ENCODE peak calls at places on chromosomes 11 and 22, in nine cellular contexts. One of them, this sample, is unnamed.

GRCh38 chr11:75240381-75241035 is at the start of gene TPBGL:
- DNase-seq in SK-N-SH: peak
- DNase-seq in HCT116: no peak
- DNase-seq in A549: no peak
- DNase-seq in K562: peak
- DNase-seq in HepG2: no peak
- DNase-seq in GM23338: peak
- DNase-seq in HL-60: no peak
- DNase-seq in GM12878: no peak
- DNase-seq in this sample: no peak

GRCh38 chr11:69369945-69370344 is 76.0 kb downstream of the MYEOV start:
- DNase-seq in SK-N-SH: no peak
- DNase-seq in HCT116: no peak
- DNase-seq in A549: no peak
- DNase-seq in K562: no peak
- DNase-seq in HepG2: no peak
- DNase-seq in GM23338: no peak
- DNase-seq in HL-60: no peak
- DNase-seq in GM12878: no peak
- DNase-seq in this sample: no peak

GRCh38 chr22:31882971-31883370 is 61.4 kb upstream of the YWHAH start:
- DNase-seq in SK-N-SH: no peak
- DNase-seq in HCT116: no peak
- DNase-seq in A549: no peak
- DNase-seq in K562: no peak
- DNase-seq in HepG2: no peak
- DNase-seq in GM23338: no peak
- DNase-seq in HL-60: no peak
- DNase-seq in GM12878: no peak
- DNase-seq in this sample: no peak

GRCh38 chr22:38233427-38233826 is 31.6 kb downstream of the MAFF start:
- DNase-seq in SK-N-SH: no peak
- DNase-seq in HCT116: no peak
- DNase-seq in A549: no peak
- DNase-seq in K562: no peak
- DNase-seq in HepG2: no peak
- DNase-seq in GM23338: no peak
- DNase-seq in HL-60: no peak
- DNase-seq in GM12878: no peak
- DNase-seq in this sample: no peak

GRCh38 chr11:2301631-2302272 is at the start of the genes C11orf21 and TSPAN32:
- DNase-seq in SK-N-SH: no peak
- DNase-seq in HCT116: no peak
- DNase-seq in A549: no peak
- DNase-seq in K562: peak
- DNase-seq in HepG2: peak
- DNase-seq in GM23338: no peak
- DNase-seq in HL-60: peak
- DNase-seq in GM12878: no peak
- DNase-seq in this sample: no peak

GRCh38 chr11:125932301-125932700 is 13.5 kb upstream of the VSIG10L2 start:
- DNase-seq in SK-N-SH: no peak
- DNase-seq in HCT116: no peak
- DNase-seq in A549: no peak
- DNase-seq in K562: no peak
- DNase-seq in HepG2: no peak
- DNase-seq in GM23338: no peak
- DNase-seq in HL-60: no peak
- DNase-seq in GM12878: no peak
- DNase-seq in this sample: no peak

GRCh38 chr11:101034076-101034475 is 95.5 kb downstream of the PGR start:
- DNase-seq in SK-N-SH: no peak
- DNase-seq in HCT116: no peak
- DNase-seq in A549: no peak
- DNase-seq in K562: no peak
- DNase-seq in HepG2: no peak
- DNase-seq in GM23338: no peak
- DNase-seq in HL-60: no peak
- DNase-seq in GM12878: no peak
- DNase-seq in this sample: no peak

GRCh38 chr11:8019671-8020597 is 32.8 kb downstream of the EIF3F start:
- DNase-seq in SK-N-SH: peak
- DNase-seq in HCT116: no peak
- DNase-seq in A549: no peak
- DNase-seq in K562: no peak
- DNase-seq in HepG2: no peak
- DNase-seq in GM23338: peak
- DNase-seq in HL-60: no peak
- DNase-seq in GM12878: no peak
- DNase-seq in this sample: no peak

GRCh38 chr22:29641052-29641780 is 37.8 kb downstream of the NF2 start:
- DNase-seq in SK-N-SH: no peak
- DNase-seq in HCT116: no peak
- DNase-seq in A549: no peak
- DNase-seq in K562: no peak
- DNase-seq in HepG2: no peak
- DNase-seq in GM23338: no peak
- DNase-seq in HL-60: no peak
- DNase-seq in GM12878: no peak
- DNase-seq in this sample: no peak

GRCh38 chr11:37264783-37265182 is 666.7 kb upstream of the RAG2 start:
- DNase-seq in SK-N-SH: no peak
- DNase-seq in HCT116: no peak
- DNase-seq in A549: no peak
- DNase-seq in K562: no peak
- DNase-seq in HepG2: no peak
- DNase-seq in GM23338: no peak
- DNase-seq in HL-60: no peak
- DNase-seq in GM12878: no peak
- DNase-seq in this sample: no peak

DNA sequence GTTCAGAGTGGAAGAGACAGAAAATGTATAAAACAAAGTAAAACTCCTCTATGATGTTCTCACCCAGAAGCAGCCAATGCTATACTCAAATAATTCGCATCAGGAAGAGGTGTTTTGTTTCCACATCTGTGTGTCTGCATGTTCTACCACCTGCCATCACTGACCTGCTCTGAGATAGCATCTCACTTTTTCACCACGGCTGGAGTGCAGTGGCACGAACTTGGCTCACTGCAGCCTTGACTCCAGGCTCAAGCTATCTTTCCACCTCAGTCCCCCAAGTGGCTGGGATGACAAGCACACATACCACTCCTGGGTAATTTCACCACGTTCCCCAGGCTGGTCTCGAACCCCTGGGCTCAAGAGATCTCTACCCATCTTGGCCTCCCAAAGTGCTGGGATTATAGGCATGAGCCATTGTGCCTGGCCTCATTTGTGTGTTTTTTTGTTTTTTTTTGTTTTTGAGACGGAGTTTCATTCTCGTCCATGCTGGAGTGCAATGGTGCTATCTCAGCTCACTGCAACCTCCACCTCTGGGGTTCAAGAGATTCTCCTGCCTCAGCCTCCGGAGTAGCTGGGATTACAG is 14.4 kb downstream of the TALDO1 start:
- DNase-seq in SK-N-SH: no peak
- DNase-seq in HCT116: no peak
- DNase-seq in A549: no peak
- DNase-seq in K562: no peak
- DNase-seq in HepG2: no peak
- DNase-seq in GM23338: no peak
- DNase-seq in HL-60: no peak
- DNase-seq in GM12878: no peak
- DNase-seq in this sample: no peak
- TF ChIP-seq REST in SK-N-SH: no peak
- TF ChIP-seq REST in HCT116: no peak
- TF ChIP-seq REST in A549: no peak
- TF ChIP-seq REST in K562: no peak
- TF ChIP-seq REST in HepG2: no peak
- TF ChIP-seq REST in GM23338: no peak
- TF ChIP-seq REST in HL-60: no peak
- TF ChIP-seq REST in GM12878: no peak
- TF ChIP-seq REST in this sample: no peak

DNA sequence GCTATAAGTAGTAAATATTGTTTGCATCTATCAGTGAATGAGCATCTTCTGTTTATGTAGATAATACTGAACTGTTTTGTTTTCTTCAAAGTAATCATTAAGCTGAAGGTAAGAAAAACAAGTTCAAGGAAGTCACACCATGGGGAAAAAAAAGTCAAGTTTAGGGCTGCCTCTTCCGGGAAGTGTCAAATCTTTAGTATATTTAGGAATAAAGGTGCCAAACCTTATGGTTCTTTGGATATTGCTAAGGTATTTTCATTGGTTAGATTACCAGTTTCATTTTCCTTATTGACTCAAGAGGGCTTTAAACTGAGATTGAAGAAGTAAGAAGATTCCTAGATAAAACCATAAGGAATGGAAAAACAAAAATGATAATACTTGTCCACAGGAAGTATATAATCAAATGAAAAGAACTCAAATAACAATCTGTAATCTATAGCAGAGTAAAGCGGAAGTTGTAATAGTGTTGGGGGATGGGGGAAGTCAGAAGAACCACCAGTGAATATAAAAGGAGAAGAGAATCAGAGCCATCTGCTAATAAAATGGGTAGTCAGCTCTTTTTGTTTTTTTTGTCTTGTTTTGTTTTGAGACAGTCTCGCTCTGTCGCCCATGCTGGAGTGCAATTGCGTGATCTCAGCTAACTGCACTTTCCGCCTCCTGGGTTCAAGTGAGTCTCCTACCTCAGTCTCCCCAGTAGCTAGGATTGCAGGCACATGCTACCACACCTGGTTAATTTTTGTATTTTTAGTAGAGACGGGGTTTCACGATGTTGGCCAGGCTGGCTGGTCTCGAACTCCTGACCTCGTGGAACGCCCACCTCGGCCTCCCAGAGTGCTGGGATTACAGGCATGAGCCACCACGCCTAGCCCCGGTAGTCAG is 2.3 kb downstream of the ATM start:
- DNase-seq in SK-N-SH: no peak
- DNase-seq in HCT116: no peak
- DNase-seq in A549: no peak
- DNase-seq in K562: no peak
- DNase-seq in HepG2: no peak
- DNase-seq in GM23338: no peak
- DNase-seq in HL-60: peak
- DNase-seq in GM12878: no peak
- DNase-seq in this sample: no peak
- H3K27ac ChIP-seq in SK-N-SH: no peak
- H3K27ac ChIP-seq in HCT116: no peak
- H3K27ac ChIP-seq in A549: no peak
- H3K27ac ChIP-seq in K562: peak
- H3K27ac ChIP-seq in HepG2: no peak
- H3K27ac ChIP-seq in GM23338: peak
- H3K27ac ChIP-seq in HL-60: peak
- H3K27ac ChIP-seq in GM12878: peak
- H3K27ac ChIP-seq in this sample: peak

DNA sequence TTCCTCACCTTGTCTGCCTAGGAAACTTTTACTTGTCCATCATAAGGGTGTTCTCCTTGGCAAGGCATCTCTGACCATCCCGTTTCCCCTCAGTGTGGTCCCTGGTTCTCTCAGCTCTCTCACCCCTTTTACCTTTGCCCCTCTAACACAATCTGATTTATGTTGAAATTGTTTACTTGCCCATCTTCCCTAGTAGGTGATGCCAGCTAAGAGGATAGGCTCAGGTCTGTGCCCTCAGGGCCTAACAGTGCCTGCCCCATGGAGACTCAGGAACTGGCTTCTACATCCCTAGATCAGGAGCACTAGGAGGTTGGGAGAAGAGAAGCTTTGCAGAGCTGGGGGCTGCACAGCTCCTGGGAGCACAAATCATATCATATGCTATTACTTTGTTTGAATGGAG is 21.1 kb upstream of the ALG8 start:
- DNase-seq in SK-N-SH: no peak
- DNase-seq in HCT116: no peak
- DNase-seq in A549: no peak
- DNase-seq in K562: no peak
- DNase-seq in HepG2: no peak
- DNase-seq in GM23338: no peak
- DNase-seq in HL-60: no peak
- DNase-seq in GM12878: no peak
- DNase-seq in this sample: no peak
- TF ChIP-seq REST in SK-N-SH: no peak
- TF ChIP-seq REST in HCT116: no peak
- TF ChIP-seq REST in A549: no peak
- TF ChIP-seq REST in K562: no peak
- TF ChIP-seq REST in HepG2: no peak
- TF ChIP-seq REST in GM23338: no peak
- TF ChIP-seq REST in HL-60: no peak
- TF ChIP-seq REST in GM12878: no peak
- TF ChIP-seq REST in this sample: no peak

GRCh38 chr11:114358711-114359110 is 41.6 kb downstream of the C11orf71 start:
- DNase-seq in SK-N-SH: no peak
- DNase-seq in HCT116: no peak
- DNase-seq in A549: no peak
- DNase-seq in K562: no peak
- DNase-seq in HepG2: no peak
- DNase-seq in GM23338: no peak
- DNase-seq in HL-60: peak
- DNase-seq in GM12878: no peak
- DNase-seq in this sample: no peak

GRCh38 chr11:114359342-114359741 is 41.0 kb downstream of the C11orf71 start:
- DNase-seq in SK-N-SH: no peak
- DNase-seq in HCT116: no peak
- DNase-seq in A549: no peak
- DNase-seq in K562: no peak
- DNase-seq in HepG2: no peak
- DNase-seq in GM23338: no peak
- DNase-seq in HL-60: no peak
- DNase-seq in GM12878: no peak
- DNase-seq in this sample: no peak

GRCh38 chr11:114367244-114367957 is 32.9 kb downstream of the C11orf71 start:
- DNase-seq in SK-N-SH: peak
- DNase-seq in HCT116: no peak
- DNase-seq in A549: no peak
- DNase-seq in K562: no peak
- DNase-seq in HepG2: no peak
- DNase-seq in GM23338: no peak
- DNase-seq in HL-60: no peak
- DNase-seq in GM12878: no peak
- DNase-seq in this sample: no peak

GRCh38 chr11:114366331-114367243 is 33.7 kb downstream of the C11orf71 start:
- DNase-seq in SK-N-SH: no peak
- DNase-seq in HCT116: no peak
- DNase-seq in A549: peak
- DNase-seq in K562: no peak
- DNase-seq in HepG2: no peak
- DNase-seq in GM23338: no peak
- DNase-seq in HL-60: no peak
- DNase-seq in GM12878: no peak
- DNase-seq in this sample: no peak

DNA sequence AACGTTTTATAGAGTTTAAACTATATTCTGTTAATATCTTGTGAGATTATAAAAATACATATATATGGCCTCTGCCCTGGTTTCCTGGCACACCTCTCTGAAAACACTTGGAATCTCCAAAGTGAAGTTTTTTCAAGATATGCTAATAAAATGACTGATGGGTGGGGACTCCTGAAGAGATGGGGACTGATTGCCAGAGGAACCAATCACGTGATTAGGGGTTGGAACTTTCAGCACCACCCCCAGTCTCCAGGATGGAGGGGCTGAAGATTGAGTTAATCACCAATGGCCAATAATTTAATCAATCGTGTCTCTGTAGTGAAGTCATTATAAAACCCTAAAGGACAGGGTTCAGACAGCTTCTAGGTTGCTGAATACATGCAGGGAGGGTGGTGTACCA is 37.4 kb downstream of the C11orf71 start:
- DNase-seq in SK-N-SH: no peak
- DNase-seq in HCT116: no peak
- DNase-seq in A549: no peak
- DNase-seq in K562: no peak
- DNase-seq in HepG2: no peak
- DNase-seq in GM23338: peak
- DNase-seq in HL-60: no peak
- DNase-seq in GM12878: no peak
- DNase-seq in this sample: no peak
- H3K27ac ChIP-seq in SK-N-SH: no peak
- H3K27ac ChIP-seq in HCT116: no peak
- H3K27ac ChIP-seq in A549: no peak
- H3K27ac ChIP-seq in K562: no peak
- H3K27ac ChIP-seq in HepG2: no peak
- H3K27ac ChIP-seq in GM23338: no peak
- H3K27ac ChIP-seq in HL-60: no peak
- H3K27ac ChIP-seq in GM12878: no peak
- H3K27ac ChIP-seq in this sample: no peak